ENCODE peak calls at places on chromosomes 13 and 19, in seven cellular contexts. K, A, O, D, Y, E and T are unnamed samples.

GRCh38 chr19:49423985-49424303 is 703 bp upstream of the PTH2 start:
- DNase-seq in O (no peak), Y (no peak), E (no peak), A (no peak), D (no peak), K (no peak), T (no peak)

GRCh38 chr13:97385854-97386253 is 48.1 kb upstream of the RAP2A start:
- DNase-seq in O (no peak), D (no peak), Y (no peak), K (no peak), E (no peak), A (no peak), T (no peak)

GRCh38 chr19:3075605-3076431 is 13.5 kb upstream of the TLE5 start:
- DNase-seq in E (no peak), Y (peak; percentile 81), K (peak; percentile 60), O (peak; percentile 58), D (no peak), A (peak; percentile 61), T (peak; percentile 48)

GRCh38 chr19:36418287-36419001 is at the start of gene ZFP82:
- DNase-seq in O (peak; percentile 67), D (peak; percentile 61), Y (peak; percentile 44), A (peak; percentile 69), E (peak; percentile 43), K (no peak), T (peak; percentile 82)

GRCh38 chr13:36475468-36475867 is 43.2 kb downstream of the CCNA1 start:
- DNase-seq in E (no peak), A (no peak), Y (no peak), D (no peak), O (no peak), K (no peak), T (peak; percentile 40)

GRCh38 chr13:33717775-33718174 is 100.2 kb upstream of the RFC3 start:
- DNase-seq in A (no peak), Y (no peak), E (no peak), D (no peak), K (no peak), O (no peak), T (no peak)

GRCh38 chr13:53131361-53131760 is 102.7 kb downstream of the OLFM4 start:
- DNase-seq in E (no peak), A (no peak), O (no peak), D (no peak), Y (no peak), K (no peak), T (no peak)

GRCh38 chr13:32905864-32906180 is 110.4 kb upstream of the KL start:
- DNase-seq in O (no peak), K (no peak), E (no peak), A (no peak), D (no peak), Y (no peak), T (no peak)

GRCh38 chr19:39969266-39969665 is 1.7 kb upstream of the PSMC4 start:
- DNase-seq in O (no peak), E (no peak), Y (no peak), K (no peak), D (peak; percentile 16), A (no peak), T (no peak)

GRCh38 chr19:18156841-18157464 is 4.0 kb downstream of the PIK3R2 start:
- DNase-seq in K (no peak), E (no peak), A (no peak), D (peak; percentile 91), O (peak; percentile 95), Y (no peak), T (peak; percentile 47)

GRCh38 chr13:100694722-100695644 is 20.4 kb upstream of the TMTC4 start:
- DNase-seq in D (no peak), O (no peak), Y (no peak), A (no peak), K (no peak), E (no peak), T (peak; percentile 72)

GRCh38 chr19:10471909-10472308 is 31.2 kb downstream of the KEAP1 start:
- DNase-seq in O (peak; percentile 23), A (no peak), K (no peak), Y (no peak), D (no peak), E (no peak), T (peak; percentile 78)

GRCh38 chr13:30196025-30196424 is 111.3 kb downstream of the KATNAL1 start:
- DNase-seq in D (no peak), Y (no peak), K (no peak), E (no peak), A (no peak), O (peak; percentile 16), T (peak; percentile 59)

GRCh38 chr13:35994131-35994966 is 136.8 kb downstream of the DCLK1 start:
- DNase-seq in E (no peak), K (no peak), Y (no peak), A (no peak), D (peak; percentile 97), O (no peak), T (peak; percentile 41)

GRCh38 chr19:15251749-15252397 is 19.6 kb upstream of the EPHX3 start:
- DNase-seq in O (no peak), D (peak; percentile 85), A (no peak), Y (no peak), E (no peak), K (peak; percentile 31), T (peak; percentile 91)

GRCh38 chr19:18234194-18234593 is 8.0 kb upstream of the PDE4C start:
- DNase-seq in K (no peak), Y (no peak), O (no peak), E (no peak), D (no peak), A (no peak), T (no peak)

GRCh38 chr13:99053636-99054233 is 75.9 kb upstream of the DOCK9 start:
- DNase-seq in E (no peak), D (no peak), O (no peak), Y (no peak), A (no peak), K (no peak), T (no peak)

GRCh38 chr13:21232196-21232595 is 55.7 kb downstream of the MRPL57 start:
- DNase-seq in E (no peak), Y (no peak), O (no peak), K (no peak), D (peak; percentile 62), A (no peak), T (no peak)